ENCODE peak calls at places on chromosome 3, in six cellular contexts. R is colonic mucosa, E is lower lobe of right lung, X is tibial nerve, T is GM23248, U is heart right ventricle. W is an unnamed sample.

GRCh38 chr3:143658869-143659268 is 189.4 kb downstream of the SLC9A9 start:
- DNase-seq in R (no peak), E (no peak), X (no peak), T (peak), U (no peak), W (no peak)

GRCh38 chr3:140223631-140224030 is 288.6 kb downstream of the CLSTN2 start:
- DNase-seq in R (no peak), E (no peak), X (no peak), T (peak), U (no peak), W (no peak)

GRCh38 chr3:171809513-171810277 is 588 bp downstream of the PLD1 start:
- DNase-seq in R (peak), E (peak), X (peak), T (peak), U (peak), W (peak)

GRCh38 chr3:29280675-29281264 is at the start of gene RBMS3:
- DNase-seq in R (peak), E (peak), X (peak), T (peak), U (peak), W (peak)

GRCh38 chr3:15629860-15630597 is 28.5 kb downstream of the BTD start:
- DNase-seq in R (peak), E (no peak), X (peak), T (peak), U (peak), W (peak)

GRCh38 chr3:65878831-65879230 is 159.9 kb downstream of the MAGI1 start:
- DNase-seq in R (no peak), E (no peak), X (no peak), T (no peak), U (no peak), W (no peak)

GRCh38 chr3:53170325-53171108 is 9.5 kb downstream of the PRKCD start:
- DNase-seq in R (no peak), E (peak), X (no peak), T (no peak), U (peak), W (no peak)

GRCh38 chr3:71232895-71233294 is 350.6 kb downstream of the FOXP1 start:
- DNase-seq in R (no peak), E (no peak), X (no peak), T (no peak), U (no peak), W (no peak)

GRCh38 chr3:45224824-45225464 is 1.1 kb downstream of the TMEM158 start:
- DNase-seq in R (peak), E (peak), X (peak), T (peak), U (peak), W (peak)

GRCh38 chr3:124722589-124722988 is 7.7 kb upstream of the UMPS start:
- DNase-seq in R (no peak), E (no peak), X (no peak), T (no peak), U (no peak), W (no peak)

GRCh38 chr3:108127301-108127988 is 36.6 kb upstream of the CD47 start:
- DNase-seq in R (no peak), E (no peak), X (no peak), T (no peak), U (no peak), W (no peak)

GRCh38 chr3:134459506-134460041 is 26.2 kb downstream of the ANAPC13 start:
- DNase-seq in R (no peak), E (no peak), X (peak), T (no peak), U (no peak), W (no peak)

GRCh38 chr3:134458451-134458850 is 27.3 kb downstream of the ANAPC13 start:
- DNase-seq in R (no peak), E (no peak), X (no peak), T (no peak), U (no peak), W (no peak)

GRCh38 chr3:134463676-134464611 is 21.8 kb downstream of the ANAPC13 start:
- DNase-seq in R (peak), E (no peak), X (peak), T (peak), U (peak), W (no peak)

GRCh38 chr3:134462236-134463059 is 23.3 kb downstream of the ANAPC13 start:
- DNase-seq in R (no peak), E (no peak), X (no peak), T (peak), U (no peak), W (no peak)

GRCh38 chr3:134460965-134461364 is 24.8 kb downstream of the ANAPC13 start:
- DNase-seq in R (no peak), E (no peak), X (no peak), T (peak), U (no peak), W (no peak)
- H3K27ac ChIP-seq in R (no peak), E (peak), X (no peak), T (peak), U (no peak), W (no peak)

DNA sequence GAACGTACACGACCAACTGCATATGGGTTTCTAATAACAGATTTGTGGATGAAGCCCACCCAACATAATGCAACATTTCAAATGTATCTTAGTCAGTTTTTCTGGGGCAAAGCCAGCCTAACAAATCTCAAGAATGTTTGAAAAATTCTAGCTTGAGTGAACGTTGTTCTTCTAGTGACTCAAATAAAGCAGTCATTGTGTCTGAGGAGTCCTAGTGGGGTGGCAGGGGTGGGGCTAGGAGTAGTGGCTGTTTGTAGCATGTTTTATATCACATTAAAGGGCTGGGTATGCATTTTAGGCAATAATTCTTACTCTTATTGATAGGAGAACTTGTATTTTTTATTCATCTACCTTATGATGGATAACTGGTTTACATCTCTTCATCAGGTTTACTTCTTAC is 6.0 kb downstream of the B3GNT5 start:
- DNase-seq in R (peak), E (no peak), X (no peak), T (no peak), U (no peak), W (no peak)
- H3K27ac ChIP-seq in R (peak), E (no peak), X (peak), T (no peak), U (no peak), W (peak)

GRCh38 chr3:105497381-105497780 is 130.7 kb downstream of the ALCAM start:
- DNase-seq in R (no peak), E (no peak), X (no peak), T (no peak), U (no peak), W (no peak)
- H3K27ac ChIP-seq in R (no peak), E (no peak), X (no peak), T (no peak), U (no peak), W (no peak)

GRCh38 chr3:86942191-86942590 is 48.8 kb downstream of the VGLL3 start:
- DNase-seq in R (no peak), E (no peak), X (no peak), T (no peak), U (no peak), W (no peak)

GRCh38 chr3:86938305-86938704 is 52.6 kb downstream of the VGLL3 start:
- DNase-seq in R (no peak), E (no peak), X (no peak), T (no peak), U (no peak), W (no peak)

GRCh38 chr3:86938706-86939105 is 52.2 kb downstream of the VGLL3 start:
- DNase-seq in R (no peak), E (no peak), X (no peak), T (peak), U (no peak), W (no peak)

GRCh38 chr3:86934851-86935250 is 56.1 kb downstream of the VGLL3 start:
- DNase-seq in R (no peak), E (no peak), X (no peak), T (peak), U (no peak), W (no peak)

GRCh38 chr3:86937306-86937791 is 53.6 kb downstream of the VGLL3 start:
- DNase-seq in R (no peak), E (no peak), X (peak), T (peak), U (peak), W (no peak)
- H3K27ac ChIP-seq in R (no peak), E (no peak), X (no peak), T (peak), U (no peak), W (no peak)

GRCh38 chr3:149702691-149703426 is 45.0 kb upstream of the WWTR1 start:
- DNase-seq in R (no peak), E (no peak), X (peak), T (peak), U (no peak), W (no peak)
- H3K27ac ChIP-seq in R (peak), E (no peak), X (peak), T (peak), U (peak), W (no peak)

DNA sequence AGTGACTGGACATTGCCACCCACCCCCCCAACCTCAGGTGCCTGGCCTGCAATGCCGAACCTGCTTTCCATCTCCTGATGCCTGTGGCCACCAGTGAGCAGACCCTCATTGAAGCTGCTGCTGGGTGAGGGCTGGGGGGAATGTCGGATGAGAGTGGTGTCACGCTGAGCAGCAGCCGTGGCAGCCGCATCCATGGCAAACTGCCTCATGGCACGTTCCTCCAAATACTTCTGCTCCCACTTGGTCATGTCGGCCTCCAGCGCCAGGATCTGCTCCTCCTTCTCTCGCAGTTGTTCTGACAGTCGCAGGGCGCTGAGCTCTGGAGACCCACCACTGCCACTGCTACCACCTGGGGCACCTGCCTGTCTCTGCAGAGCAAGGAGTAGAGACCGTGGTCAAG is 14.2 kb downstream of the AMOTL2 start:
- DNase-seq in R (no peak), E (peak), X (no peak), T (peak), U (no peak), W (no peak)
- H3K27ac ChIP-seq in R (no peak), E (peak), X (peak), T (peak), U (no peak), W (peak)

GRCh38 chr3:111862974-111863373 is 3.9 kb downstream of the PHLDB2 start:
- DNase-seq in R (no peak), E (no peak), X (no peak), T (no peak), U (no peak), W (no peak)

GRCh38 chr3:111859974-111860859 is 1.2 kb downstream of the PHLDB2 start:
- DNase-seq in R (peak), E (peak), X (peak), T (peak), U (peak), W (no peak)

GRCh38 chr3:111859061-111859973 is at the start of gene PHLDB2:
- DNase-seq in R (peak), E (peak), X (peak), T (peak), U (peak), W (no peak)

GRCh38 chr3:111862415-111862814 is 3.4 kb downstream of the PHLDB2 start:
- DNase-seq in R (no peak), E (no peak), X (no peak), T (no peak), U (no peak), W (no peak)

DNA sequence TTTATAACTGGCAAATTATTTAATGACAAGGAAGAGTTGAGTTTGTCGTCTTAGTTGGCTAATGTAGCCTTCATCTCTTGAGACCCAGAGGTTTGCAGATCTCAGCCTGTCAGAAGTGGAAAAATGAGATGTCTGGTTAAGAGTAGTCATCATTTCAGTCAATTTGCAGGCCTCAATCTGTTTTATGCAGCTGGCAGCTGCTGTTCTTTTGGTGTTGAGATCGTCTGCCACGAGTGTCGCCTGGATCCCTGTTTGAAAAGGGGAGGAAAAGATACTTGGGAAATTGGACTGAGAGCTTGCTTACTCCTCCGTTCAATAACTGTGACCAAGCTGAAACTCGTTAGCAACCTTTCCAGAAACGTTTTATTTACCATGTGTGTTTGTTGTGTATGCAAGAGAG is 2.3 kb downstream of the PHLDB2 start:
- DNase-seq in R (no peak), E (no peak), X (no peak), T (peak), U (peak), W (no peak)
- H3K27ac ChIP-seq in R (peak), E (peak), X (peak), T (peak), U (peak), W (no peak)

DNA sequence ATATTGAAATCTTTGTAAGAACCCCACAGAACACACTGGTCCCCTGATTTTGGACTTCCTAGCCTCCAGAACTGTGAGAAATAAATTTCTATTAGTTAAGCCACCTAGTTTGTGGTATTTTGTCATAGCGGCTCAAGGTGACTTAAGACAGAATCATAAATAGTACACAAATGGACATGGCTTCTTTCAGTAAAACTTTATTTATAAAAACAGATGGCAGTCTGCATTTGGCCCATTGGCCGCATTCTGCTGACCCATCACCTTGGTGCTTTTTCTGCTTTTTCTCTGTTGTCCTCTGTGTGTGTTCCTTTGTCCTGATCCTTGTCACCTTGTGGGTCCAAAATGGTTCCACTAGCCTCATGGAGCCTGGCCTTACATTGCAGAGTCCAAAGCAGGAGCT is 363.6 kb downstream of the PTPRG start:
- DNase-seq in R (no peak), E (no peak), X (no peak), T (no peak), U (no peak), W (no peak)
- H3K27ac ChIP-seq in R (no peak), E (no peak), X (no peak), T (no peak), U (peak), W (no peak)

DNA sequence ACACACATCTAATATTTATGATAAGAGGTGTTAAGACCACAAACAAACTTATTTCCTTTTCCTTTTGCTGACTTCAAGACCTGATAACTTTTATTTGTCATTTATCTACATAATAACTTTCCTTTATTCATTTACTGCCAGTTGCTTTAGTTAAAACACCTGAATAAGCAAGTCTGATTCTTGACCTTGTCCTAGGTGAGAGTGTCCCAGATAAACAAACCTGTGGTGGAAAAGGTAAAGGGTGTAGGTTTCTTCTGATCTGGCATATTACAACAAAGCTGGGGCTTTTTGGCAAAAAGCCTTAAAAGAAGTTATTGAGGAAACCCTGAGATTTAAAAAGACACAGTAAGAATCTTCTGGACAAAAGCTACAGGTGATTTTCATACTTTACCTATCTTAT is 191.5 kb downstream of the ZBBX start:
- DNase-seq in R (no peak), E (no peak), X (no peak), T (no peak), U (no peak), W (no peak)
- H3K27ac ChIP-seq in R (no peak), E (no peak), X (no peak), T (no peak), U (no peak), W (no peak)

W was measured in caudate nucleus.